ENCODE peak calls at places on chromosomes 5 and 9, in five cellular contexts. S, K, L, R and M are unnamed samples.

GRCh38 chr5:83401775-83402174 is 69.8 kb upstream of the VCAN start:
- DNase-seq in S (no peak), K (no peak), L (no peak), R (no peak), M (no peak)

GRCh38 chr9:133762488-133763271 is 24.5 kb upstream of the SARDH start:
- DNase-seq in S (peak), K (no peak), L (no peak), R (no peak), M (no peak)

GRCh38 chr5:76303917-76304316 is 99.2 kb upstream of the IQGAP2 start:
- DNase-seq in S (no peak), K (peak), L (peak), R (no peak), M (no peak)

GRCh38 chr5:179762781-179763176 is 30.2 kb downstream of the MAML1 start:
- DNase-seq in S (peak), K (no peak), L (no peak), R (no peak), M (peak)

GRCh38 chr5:179794171-179794570 is 385 bp downstream of the LTC4S start:
- DNase-seq in S (peak), K (no peak), L (no peak), R (no peak), M (no peak)

GRCh38 chr5:40569549-40570270 is 110.0 kb upstream of the PTGER4 start:
- DNase-seq in S (no peak), K (no peak), L (no peak), R (no peak), M (no peak)

GRCh38 chr5:157370967-157371366 is 89.0 kb upstream of the NIPAL4 start:
- DNase-seq in S (no peak), K (no peak), L (no peak), R (no peak), M (no peak)

GRCh38 chr9:136327313-136327971 is at the start of gene GPSM1:
- DNase-seq in S (no peak), K (no peak), L (peak), R (peak), M (peak)

GRCh38 chr5:160831801-160832200 is 20.2 kb downstream of the ATP10B start:
- DNase-seq in S (no peak), K (no peak), L (no peak), R (no peak), M (no peak)

GRCh38 chr5:61162832-61163567 is 732 bp upstream of the SMIM15 start:
- DNase-seq in S (no peak), K (peak), L (no peak), R (no peak), M (no peak)

GRCh38 chr9:131831380-131832165 is 91.7 kb upstream of the RAPGEF1 start:
- DNase-seq in S (peak), K (no peak), L (no peak), R (no peak), M (no peak)

GRCh38 chr9:110712955-110713354 is 44.4 kb downstream of the MUSK start:
- DNase-seq in S (no peak), K (no peak), L (no peak), R (no peak), M (peak)

GRCh38 chr5:12023614-12024241 is 119.5 kb upstream of the CTNND2 start:
- DNase-seq in S (no peak), K (peak), L (no peak), R (peak), M (peak)

GRCh38 chr9:63817622-63818518 is 1467.1 kb downstream of the FOXD4L5 start:
- DNase-seq in S (peak), K (peak), L (peak), R (peak), M (peak)

GRCh38 chr9:38296853-38297252 is 95.6 kb upstream of the ALDH1B1 start:
- DNase-seq in S (no peak), K (no peak), L (no peak), R (no peak), M (no peak)

GRCh38 chr5:140298183-140298601 is 4.7 kb downstream of the PFDN1 start:
- DNase-seq in S (no peak), K (no peak), L (no peak), R (no peak), M (no peak)

GRCh38 chr9:116447914-116448313 is 239.2 kb upstream of the TRIM32 start:
- DNase-seq in S (no peak), K (no peak), L (no peak), R (no peak), M (no peak)

GRCh38 chr5:6142353-6142752 is 236.0 kb downstream of the MED10 start:
- DNase-seq in S (no peak), K (no peak), L (no peak), R (no peak), M (no peak)

GRCh38 chr5:168714046-168714445 is 134.9 kb upstream of the PANK3 start:
- DNase-seq in S (peak), K (no peak), L (no peak), R (no peak), M (no peak)

GRCh38 chr5:71783891-71784290 is 64.8 kb downstream of the CARTPT start:
- DNase-seq in S (no peak), K (no peak), L (no peak), R (no peak), M (no peak)

GRCh38 chr5:113722979-113723378 is 209.5 kb downstream of the YTHDC2 start:
- DNase-seq in S (no peak), K (no peak), L (no peak), R (no peak), M (no peak)

GRCh38 chr5:32390819-32391591 is 53.5 kb downstream of the ZFR start:
- DNase-seq in S (no peak), K (no peak), L (no peak), R (no peak), M (peak)

GRCh38 chr5:87825583-87825982 is 412.9 kb upstream of the CCNH start:
- DNase-seq in S (no peak), K (no peak), L (no peak), R (no peak), M (no peak)

GRCh38 chr5:96931605-96932004 is 4.3 kb upstream of the LNPEP start:
- DNase-seq in S (no peak), K (no peak), L (no peak), R (no peak), M (no peak)

GRCh38 chr9:136273244-136273865 is 27.7 kb upstream of the QSOX2 start:
- DNase-seq in S (no peak), K (no peak), L (no peak), R (no peak), M (no peak)